ENCODE peak calls at places on chromosomes 16 and 17, in seven cellular contexts. A, N, I, C, X, B and W are unnamed samples.

GRCh38 chr17:50689251-50689650 is 18.5 kb downstream of the ANKRD40 start:
- ATAC-seq in I (no peak), B (no peak), A (no peak), C (no peak), X (no peak), N (no peak), W (no peak)

GRCh38 chr17:76469991-76470739 is 2.8 kb downstream of the AANAT start:
- ATAC-seq in A (no peak), N (no peak), I (no peak), X (no peak), B (peak; percentile 6), C (no peak), W (no peak)

GRCh38 chr16:53745126-53745525 is 41.2 kb downstream of the FTO start:
- ATAC-seq in B (peak; percentile 38), X (no peak), C (peak; percentile 84), N (no peak), A (no peak), I (no peak), W (peak; percentile 41)

GRCh38 chr17:37089998-37090397 is 141.2 kb downstream of the AATF start:
- ATAC-seq in X (peak; percentile 93), N (no peak), B (no peak), A (peak; percentile 96), C (peak; percentile 25), I (peak; percentile 89), W (no peak)

GRCh38 chr16:14109077-14109775 is 38.1 kb downstream of the MRTFB start:
- ATAC-seq in A (no peak), X (peak; percentile 50), B (no peak), N (no peak), C (no peak), I (no peak), W (no peak)

GRCh38 chr17:64345691-64346376 is 44.8 kb downstream of the PECAM1 start:
- ATAC-seq in C (no peak), A (no peak), N (no peak), X (no peak), B (peak; percentile 48), I (no peak), W (peak; percentile 12)

GRCh38 chr16:50172195-50172922 is 19.3 kb downstream of the TENT4B start:
- ATAC-seq in A (no peak), C (no peak), X (peak; percentile 69), N (no peak), B (no peak), I (no peak), W (no peak)

GRCh38 chr16:10808218-10808617 is 10.4 kb downstream of the TVP23A start:
- ATAC-seq in N (no peak), I (no peak), B (no peak), A (no peak), X (no peak), C (no peak), W (no peak)

GRCh38 chr17:42276609-42277341 is 584 bp upstream of the STAT5B start:
- ATAC-seq in A (no peak), B (peak; percentile 43), I (no peak), N (no peak), C (peak; percentile 47), X (peak; percentile 12), W (peak; percentile 22)

GRCh38 chr17:48647103-48647963 is 21.2 kb upstream of the HOXB9 start:
- ATAC-seq in A (peak; percentile 11), I (peak; percentile 39), X (peak; percentile 32), N (peak; percentile 50), B (no peak), C (no peak), W (no peak)

GRCh38 chr17:68794636-68795503 is 160.3 kb downstream of the ABCA8 start:
- ATAC-seq in C (peak; percentile 58), X (no peak), I (no peak), N (no peak), A (no peak), B (peak; percentile 74), W (peak; percentile 39)

GRCh38 chr16:75810342-75810741 is 84.1 kb upstream of the CPHXL start:
- ATAC-seq in N (no peak), I (no peak), B (no peak), A (no peak), X (no peak), C (peak; percentile 37), W (no peak)

GRCh38 chr17:67241719-67242341 is 3.2 kb downstream of the HELZ start:
- ATAC-seq in X (no peak), C (no peak), B (peak; percentile 23), N (no peak), A (no peak), I (no peak), W (no peak)

GRCh38 chr17:7112527-7113108 is 2.0 kb downstream of the ASGR2 start:
- ATAC-seq in X (no peak), A (no peak), N (no peak), I (no peak), C (no peak), B (no peak), W (no peak)

GRCh38 chr16:78134944-78135619 is 35.6 kb downstream of the WWOX start:
- ATAC-seq in A (peak; percentile 75), I (no peak), B (no peak), N (no peak), X (no peak), C (peak; percentile 51), W (no peak)

GRCh38 chr17:76561799-76562268 is 22.0 kb downstream of the PRCD start:
- ATAC-seq in I (no peak), N (no peak), B (no peak), C (no peak), A (no peak), X (no peak), W (no peak)

GRCh38 chr16:69936751-69937211 is 14.4 kb upstream of the CLEC18A start:
- ATAC-seq in B (no peak), A (no peak), X (no peak), N (no peak), I (no peak), C (no peak), W (no peak)

GRCh38 chr16:1723450-1724147 is 17.6 kb downstream of the MAPK8IP3 start:
- ATAC-seq in I (peak; percentile 41), N (peak; percentile 59), A (peak; percentile 27), X (no peak), B (no peak), C (peak; percentile 62), W (peak; percentile 41)

GRCh38 chr16:56119138-56119537 is 72.2 kb upstream of the GNAO1 start:
- ATAC-seq in N (peak; percentile 57), B (no peak), C (no peak), I (no peak), A (no peak), X (peak; percentile 70), W (no peak)

GRCh38 chr16:89785523-89786155 is 30.8 kb downstream of the FANCA start:
- ATAC-seq in C (no peak), A (peak; percentile 83), X (no peak), B (no peak), N (no peak), I (peak; percentile 77), W (no peak)

GRCh38 chr16:1688807-1689560 is 10.9 kb downstream of the JPT2 start:
- ATAC-seq in X (no peak), C (peak; percentile 87), I (no peak), B (no peak), N (no peak), A (no peak), W (peak; percentile 81)

GRCh38 chr17:32998893-32999240 is 7.2 kb downstream of the SPACA3 start:
- ATAC-seq in N (no peak), I (no peak), C (no peak), X (no peak), B (peak; percentile 18), A (no peak), W (no peak)